ENCODE peak calls at places on chromosomes 2 and 18, in seven cellular contexts. N, J, D, Y, Z, T and G are unnamed samples.

GRCh38 chr18:46659484-46659883 is 2.5 kb upstream of the LOXHD1 start:
- DNase-seq in Z (no peak), N (no peak), Y (no peak), J (no peak), T (no peak), D (no peak), G (no peak)

GRCh38 chr2:128260239-128261138 is 58.2 kb downstream of the HS6ST1 start:
- DNase-seq in J (peak; percentile 47), D (no peak), Y (peak; percentile 4), N (no peak), T (no peak), Z (no peak), G (no peak)

GRCh38 chr2:216349366-216349765 is 22.9 kb downstream of the MARCHF4 start:
- DNase-seq in T (no peak), J (no peak), N (no peak), D (no peak), Y (no peak), Z (no peak), G (no peak)

GRCh38 chr18:45617284-45617683 is 2.0 kb downstream of the SLC14A2 start:
- DNase-seq in N (peak; percentile 18), Y (peak; percentile 48), J (peak; percentile 46), D (peak; percentile 12), T (peak; percentile 56), Z (no peak), G (peak; percentile 85)

GRCh38 chr2:109517118-109517889 is 96.5 kb downstream of the SEPTIN10 start:
- DNase-seq in D (no peak), T (no peak), Y (no peak), Z (no peak), J (no peak), N (no peak), G (no peak)

GRCh38 chr2:28430377-28430765 is 37.7 kb downstream of the FOSL2 start:
- DNase-seq in T (no peak), J (no peak), D (no peak), N (no peak), Y (no peak), Z (no peak), G (no peak)

GRCh38 chr2:218269900-218270720 is at the start of the genes AAMP and PNKD:
- DNase-seq in T (peak; percentile 100), Z (peak; percentile 96), N (peak; percentile 100), Y (peak; percentile 98), D (peak; percentile 99), J (peak; percentile 100), G (peak; percentile 100)

GRCh38 chr2:85905187-85905666 is 16.4 kb upstream of the ST3GAL5 start:
- DNase-seq in J (no peak), N (no peak), D (no peak), Y (no peak), Z (no peak), T (no peak), G (peak; percentile 64)

GRCh38 chr18:76757925-76758324 is 64.4 kb upstream of the ZNF236 start:
- DNase-seq in D (no peak), Z (no peak), J (no peak), Y (no peak), N (no peak), T (no peak), G (no peak)

GRCh38 chr2:12819721-12820120 is 103.0 kb downstream of the TRIB2 start:
- DNase-seq in T (no peak), Z (no peak), Y (no peak), N (no peak), J (no peak), D (no peak), G (no peak)

GRCh38 chr2:66443183-66443976 is 8.5 kb downstream of the MEIS1 start:
- DNase-seq in N (no peak), Z (no peak), D (no peak), Y (no peak), T (no peak), J (no peak), G (peak; percentile 36)

GRCh38 chr2:42238644-42239288 is 69.6 kb downstream of the EML4 start:
- DNase-seq in J (peak; percentile 25), N (peak; percentile 60), Z (no peak), D (no peak), T (no peak), Y (peak; percentile 6), G (peak; percentile 27)

GRCh38 chr2:36329746-36330145 is 25.8 kb upstream of the CRIM1 start:
- DNase-seq in Y (no peak), Z (no peak), N (no peak), T (no peak), J (no peak), D (no peak), G (no peak)

GRCh38 chr18:47457614-47458013 is 206.2 kb upstream of the SKOR2 start:
- DNase-seq in Y (no peak), N (no peak), J (no peak), T (no peak), D (no peak), Z (no peak), G (no peak)

GRCh38 chr2:39583781-39584180 is 81.9 kb upstream of the TMEM178A start:
- DNase-seq in T (no peak), N (no peak), D (no peak), J (no peak), Y (no peak), Z (no peak), G (no peak)

GRCh38 chr2:22037274-22037673 is 913.5 kb downstream of the TDRD15 start:
- DNase-seq in Y (no peak), Z (no peak), N (no peak), T (peak; percentile 29), J (peak; percentile 47), D (no peak), G (no peak)

GRCh38 chr2:118417417-118418125 is 329.3 kb downstream of the INSIG2 start:
- DNase-seq in D (no peak), T (no peak), J (no peak), Y (no peak), Z (no peak), N (no peak), G (no peak)

GRCh38 chr18:58186258-58186948 is 142.4 kb downstream of the NEDD4L start:
- DNase-seq in Z (no peak), J (no peak), D (no peak), T (no peak), N (peak; percentile 56), Y (no peak), G (no peak)

GRCh38 chr18:43934322-43935050 is 657.2 kb upstream of the SYT4 start:
- DNase-seq in Z (no peak), D (no peak), N (no peak), T (no peak), J (no peak), Y (no peak), G (no peak)

GRCh38 chr2:195498176-195498575 is 158.8 kb upstream of the SLC39A10 start:
- DNase-seq in Y (peak; percentile 33), J (no peak), N (peak; percentile 37), Z (no peak), D (no peak), T (no peak), G (peak; percentile 20)

GRCh38 chr18:58400337-58400885 is 228.5 kb downstream of the ALPK2 start:
- DNase-seq in J (no peak), D (no peak), N (no peak), Y (no peak), Z (no peak), T (no peak), G (no peak)

GRCh38 chr2:797993-798392 is 120.8 kb upstream of the TMEM18 start:
- DNase-seq in D (no peak), T (no peak), Y (no peak), N (no peak), Z (no peak), J (no peak), G (no peak)

GRCh38 chr2:109260886-109261700 is 132.1 kb downstream of the SH3RF3 start:
- DNase-seq in T (no peak), N (no peak), J (no peak), D (no peak), Y (no peak), Z (no peak), G (no peak)

GRCh38 chr2:70498054-70498453 is 55.6 kb downstream of the TGFA start:
- DNase-seq in T (no peak), J (no peak), D (no peak), Z (no peak), N (no peak), Y (peak; percentile 28), G (no peak)

GRCh38 chr2:147232225-147232669 is 612.6 kb upstream of the ACVR2A start:
- DNase-seq in T (no peak), Y (no peak), N (no peak), J (no peak), Z (no peak), D (no peak), G (no peak)

GRCh38 chr2:98935111-98935770 is 784 bp downstream of the CRACDL start:
- DNase-seq in N (no peak), D (no peak), J (no peak), Z (no peak), T (no peak), Y (no peak), G (no peak)

GRCh38 chr18:14905979-14906378 is 158.0 kb downstream of the ANKRD30B start:
- DNase-seq in Y (no peak), N (no peak), Z (no peak), T (no peak), D (no peak), J (no peak), G (no peak)

DNA sequence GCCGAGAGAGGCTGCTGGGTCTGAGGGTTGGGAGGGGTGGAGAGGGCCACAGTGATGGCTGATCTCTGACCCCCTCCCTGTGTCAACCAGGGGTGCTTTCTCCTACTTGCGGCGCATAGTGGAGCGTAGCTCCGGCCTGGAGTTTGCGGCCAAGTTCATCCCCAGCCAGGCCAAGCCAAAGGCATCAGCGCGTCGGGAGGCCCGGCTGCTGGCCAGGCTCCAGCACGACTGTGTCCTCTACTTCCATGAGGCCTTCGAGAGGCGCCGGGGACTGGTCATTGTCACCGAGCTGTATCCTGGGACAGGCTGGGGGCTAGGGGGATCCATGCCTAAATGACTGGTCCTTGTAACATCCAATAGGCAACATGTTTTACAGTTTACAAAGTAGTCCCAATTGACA is 20.9 kb upstream of the GMPPA start:
- DNase-seq in Y (no peak), N (no peak), J (peak; percentile 71), T (no peak), Z (no peak), D (no peak), G (no peak)
- H3K27ac ChIP-seq in Y (no peak overlapping the region), N (no peak overlapping the region), J (no peak overlapping the region), T (no peak overlapping the region), Z (no peak overlapping the region), D (no peak overlapping the region), G (no peak overlapping the region)

GRCh38 chr2:68362069-68362468 is 3.0 kb upstream of the PLEK start:
- DNase-seq in T (peak; percentile 59), Z (peak; percentile 78), D (peak; percentile 8), J (peak; percentile 79), Y (peak; percentile 65), N (peak; percentile 66), G (peak; percentile 54)
- TF ChIP-seq POLR2A in T (no peak), Z (peak; percentile 68), D (no peak), J (no peak), Y (no peak), N (no peak), G (no peak)

DNA sequence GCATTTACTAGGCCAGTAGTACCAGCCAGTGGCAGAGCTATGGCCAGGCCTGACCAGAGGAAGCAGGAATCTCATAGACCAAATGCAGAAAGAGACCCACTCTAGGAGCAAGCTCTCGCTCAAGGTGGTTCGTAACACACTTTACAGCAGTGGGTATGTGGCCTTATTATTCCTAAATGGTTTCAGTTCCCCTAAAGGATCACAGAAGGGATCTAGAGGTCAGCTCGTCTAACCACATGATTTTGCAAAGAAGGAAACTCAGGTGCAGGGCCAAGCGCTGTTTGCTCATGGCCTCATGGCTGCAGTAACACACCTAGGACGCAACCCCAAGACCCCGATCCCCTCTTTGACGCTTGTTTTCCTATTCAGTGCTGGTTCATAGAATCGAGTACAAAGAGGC is 65.5 kb upstream of the ATG16L1 start:
- DNase-seq in N (no peak), J (no peak), T (no peak), Z (peak; percentile 50), D (no peak), Y (no peak), G (no peak)
- H3K27ac ChIP-seq in N (no peak overlapping the region), J (no peak overlapping the region), T (no peak overlapping the region), Z (peak overlapping the region; percentile 35), D (no peak overlapping the region), Y (no peak overlapping the region), G (no peak overlapping the region)

GRCh38 chr2:236988690-236989639 is 96.7 kb upstream of the COPS8 start:
- DNase-seq in D (no peak), T (no peak), J (peak; percentile 46), N (no peak), Z (no peak), Y (no peak), G (peak; percentile 68)
- TF ChIP-seq POLR2A in D (no peak), T (no peak), J (no peak), N (peak; percentile 33), Z (no peak), Y (no peak), G (no peak)